ENCODE peak calls at places on chromosomes 13 and 19, in four cellular contexts. B is effector memory CD4-positive, alpha-beta T cell; T is cardiac fibroblast; C is esophagus squamous epithelium. V is an unnamed sample.

GRCh38 chr19:47994209-47994802 is at the start of gene ELSPBP1:
- DNase-seq in C (no peak), T (no peak), B (no peak), V (no peak)

GRCh38 chr13:32150794-32151193 is 119.2 kb downstream of the FRY start:
- DNase-seq in C (no peak), B (no peak), T (peak), V (no peak)

GRCh38 chr19:36528194-36528920 is at the start of gene ZNF260:
- DNase-seq in T (peak), B (peak), C (peak), V (peak)

GRCh38 chr13:103288114-103288513 is 221.9 kb upstream of the SLC10A2 start:
- DNase-seq in C (no peak), T (peak), B (no peak), V (no peak)

GRCh38 chr19:47651132-47651531 is 42.2 kb downstream of the BICRA start:
- DNase-seq in C (no peak), T (no peak), B (no peak), V (no peak)

GRCh38 chr19:54418030-54418929 is 3.0 kb downstream of the TTYH1 start:
- DNase-seq in T (peak), B (no peak), C (no peak), V (no peak)

GRCh38 chr19:2365201-2365970 is 5.3 kb downstream of the TMPRSS9 start:
- DNase-seq in C (no peak), T (no peak), B (no peak), V (no peak)

GRCh38 chr13:29210676-29211075 is 384.8 kb downstream of the SLC7A1 start:
- DNase-seq in C (no peak), B (no peak), T (no peak), V (no peak)

GRCh38 chr13:35475131-35475959 is 1.1 kb downstream of the MAB21L1 start:
- DNase-seq in C (no peak), B (no peak), T (peak), V (no peak)

GRCh38 chr13:25905411-25906010 is 146.3 kb downstream of the SHISA2 start:
- DNase-seq in B (no peak), T (no peak), C (no peak), V (no peak)

GRCh38 chr19:19420570-19421301 is 15.3 kb downstream of the GATAD2A start:
- DNase-seq in C (no peak), T (no peak), B (peak), V (peak)

GRCh38 chr19:6772028-6772865 is at the start of gene VAV1:
- DNase-seq in C (peak), T (no peak), B (peak), V (peak)

GRCh38 chr13:66344770-66345367 is 885.3 kb downstream of the PCDH9 start:
- DNase-seq in C (no peak), B (no peak), T (no peak), V (no peak)

GRCh38 chr19:51096473-51097165 is 11.6 kb downstream of the CTU1 start:
- DNase-seq in T (peak), B (no peak), C (no peak), V (no peak)

GRCh38 chr13:48400820-48401219 is 12.1 kb downstream of the LPAR6 start:
- DNase-seq in T (peak), B (no peak), C (no peak), V (no peak)

GRCh38 chr19:49807888-49808675 is 5.0 kb downstream of the FUZ start:
- DNase-seq in C (no peak), B (no peak), T (no peak), V (no peak)

GRCh38 chr19:43078311-43078710 is 4.2 kb downstream of the PSG2 start:
- DNase-seq in T (peak), C (no peak), B (no peak), V (no peak)

GRCh38 chr19:1244693-1245451 is 3.3 kb downstream of the ATP5F1D start:
- DNase-seq in C (no peak), B (no peak), T (no peak), V (no peak)

GRCh38 chr19:39411006-39411831 is 1.2 kb upstream of the PLEKHG2 start:
- DNase-seq in C (no peak), T (no peak), B (peak), V (no peak)

GRCh38 chr13:30142502-30143211 is 164.7 kb downstream of the KATNAL1 start:
- DNase-seq in B (no peak), C (no peak), T (peak), V (no peak)

GRCh38 chr13:107322228-107322627 is 754.3 kb upstream of the ARGLU1 start:
- DNase-seq in B (no peak), C (no peak), T (no peak), V (no peak)

GRCh38 chr13:79281335-79281734 is 124.7 kb downstream of the RBM26 start:
- DNase-seq in B (no peak), T (no peak), C (no peak), V (no peak)

GRCh38 chr19:1882089-1882785 is 3.1 kb downstream of the ABHD17A start:
- DNase-seq in B (peak), C (no peak), T (no peak), V (peak)

GRCh38 chr19:49570138-49570856 is 10.1 kb downstream of the NOSIP start:
- DNase-seq in B (peak), C (no peak), T (peak), V (peak)

GRCh38 chr13:35690546-35690945 is 214.1 kb upstream of the MAB21L1 start:
- DNase-seq in B (no peak), C (no peak), T (peak), V (no peak)

GRCh38 chr19:42295831-42296525 is 6.0 kb upstream of the PRR19 start:
- DNase-seq in C (no peak), B (peak), T (peak), V (no peak)

GRCh38 chr13:34361528-34361927 is 543.6 kb downstream of the RFC3 start:
- DNase-seq in T (no peak), C (no peak), B (no peak), V (no peak)

GRCh38 chr19:53947624-53948023 is 15.1 kb upstream of the CACNG8 start:
- DNase-seq in B (no peak), C (no peak), T (peak), V (no peak)

DNA sequence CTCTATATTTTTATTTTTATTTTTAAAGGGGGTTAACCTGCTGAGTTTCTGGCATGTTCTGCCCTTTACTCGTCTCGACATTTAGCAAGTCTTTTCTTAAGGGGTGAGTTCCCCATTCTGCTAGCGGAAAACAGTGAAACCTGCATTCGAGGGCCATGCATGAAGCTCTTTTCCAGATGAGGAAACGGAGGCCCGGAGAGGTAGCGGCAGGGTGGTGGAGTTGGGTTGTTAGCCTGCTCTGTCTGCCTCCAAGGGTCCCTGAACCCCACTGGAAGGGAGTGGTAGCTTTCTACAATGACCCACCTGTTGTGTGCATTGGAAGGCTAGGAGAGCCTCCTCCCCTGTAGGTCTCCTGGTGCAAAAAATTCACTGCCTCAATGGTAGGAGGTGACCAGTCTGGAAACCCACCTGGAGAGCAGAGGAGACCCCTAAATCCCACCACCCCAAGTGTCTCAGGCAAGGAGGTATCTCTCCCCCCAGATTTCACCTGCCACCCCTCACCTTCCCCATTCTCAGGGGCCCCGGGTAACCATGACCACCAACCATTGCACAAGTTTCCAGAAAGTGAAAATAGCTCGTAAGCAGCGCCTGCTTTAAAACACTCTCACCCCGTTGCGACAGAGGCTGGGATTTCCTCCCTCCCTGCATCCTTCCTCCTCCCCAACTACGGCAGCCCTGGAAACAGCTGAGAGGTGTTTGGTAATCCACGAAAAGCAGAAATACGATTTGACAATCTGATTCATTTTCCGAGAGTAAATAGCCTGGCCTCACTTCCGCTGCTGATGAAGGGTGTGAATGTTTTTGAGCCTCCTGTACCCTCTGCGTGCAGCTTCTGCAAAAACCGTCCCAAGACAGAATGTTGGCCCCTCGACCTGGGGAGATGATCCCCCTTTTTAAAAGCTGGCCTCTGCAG is 3.5 kb downstream of the KLF2 start:
- DNase-seq in B (peak), C (no peak), T (peak), V (no peak)
- H3K4me3 ChIP-seq in B (peak), C (peak), T (peak), V (peak)

GRCh38 chr19:12833747-12834417 is 497 bp downstream of the RTBDN start:
- DNase-seq in T (no peak), B (peak), C (no peak), V (no peak)
- H3K4me3 ChIP-seq in T (peak), B (peak), C (peak), V (peak)

DNA sequence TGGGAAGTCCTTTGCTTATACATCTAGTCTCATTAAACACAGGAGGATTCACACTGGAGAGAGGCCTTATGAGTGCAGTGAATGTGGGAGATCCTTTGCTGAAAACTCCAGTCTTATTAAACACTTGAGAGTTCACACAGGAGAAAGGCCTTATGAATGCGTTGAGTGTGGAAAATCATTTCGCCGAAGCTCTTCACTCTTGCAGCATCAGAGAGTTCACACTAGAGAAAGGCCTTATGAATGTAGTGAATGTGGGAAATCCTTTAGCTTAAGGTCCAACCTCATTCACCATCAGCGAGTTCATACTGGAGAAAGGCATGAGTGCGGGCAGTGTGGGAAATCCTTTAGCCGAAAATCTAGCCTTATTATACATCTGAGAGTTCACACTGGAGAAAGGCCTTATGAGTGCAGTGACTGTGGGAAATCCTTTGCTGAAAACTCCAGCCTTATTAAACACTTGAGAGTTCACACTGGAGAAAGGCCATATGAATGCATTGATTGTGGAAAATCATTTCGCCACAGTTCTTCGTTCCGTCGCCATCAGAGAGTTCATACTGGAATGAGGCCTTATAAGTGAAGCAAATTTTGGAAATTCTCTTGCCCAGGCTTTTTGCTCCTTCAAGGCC is 9.9 kb downstream of the ZNF586 start:
- DNase-seq in B (no peak), T (no peak), C (no peak), V (no peak)
- H3K4me3 ChIP-seq in B (no peak), T (no peak), C (no peak), V (no peak)

GRCh38 chr19:14003279-14004051 is 2.7 kb downstream of the RFX1 start:
- DNase-seq in C (no peak), T (no peak), B (no peak), V (no peak)
- H3K4me3 ChIP-seq in C (no peak), T (no peak), B (no peak), V (peak)

DNA sequence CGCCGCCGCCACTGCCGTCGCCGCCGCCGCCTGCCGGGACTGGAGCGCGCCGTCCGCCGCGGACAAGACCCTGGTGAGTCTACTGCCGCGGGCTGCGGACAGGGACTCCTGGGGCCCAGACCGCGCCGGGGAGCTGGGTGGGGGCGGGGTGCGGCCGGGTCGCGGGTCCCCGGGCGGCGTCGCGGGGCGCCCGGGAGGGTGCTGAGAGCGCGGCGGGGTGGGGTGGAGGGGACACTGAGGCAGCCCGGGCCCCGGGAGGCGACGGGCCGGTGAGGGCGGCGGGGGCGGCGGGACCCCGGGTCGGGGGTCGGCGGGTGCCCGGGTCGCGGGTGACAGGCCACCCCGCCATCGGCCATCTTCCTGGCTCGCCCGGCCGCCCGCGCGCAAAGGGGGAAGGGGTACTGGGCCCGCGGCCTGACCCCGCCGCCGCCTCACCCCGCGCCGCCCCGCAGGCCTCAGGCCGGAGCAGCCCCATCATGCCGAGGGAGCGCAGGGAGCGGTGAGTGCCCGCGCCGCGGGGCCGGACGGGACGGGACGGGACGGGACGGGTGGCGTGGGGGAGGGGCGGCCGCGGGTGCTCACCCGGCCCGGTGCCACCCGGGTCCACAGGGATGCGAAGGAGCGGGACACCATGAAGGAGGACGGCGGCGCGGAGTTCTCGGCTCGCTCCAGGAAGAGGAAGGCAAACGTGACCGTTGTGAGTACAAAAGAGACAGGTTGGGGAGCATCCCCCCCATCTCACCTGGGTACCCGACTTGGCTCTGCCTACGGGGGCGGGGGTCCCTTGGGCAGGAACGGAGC is 489 bp downstream of the CCNE1 start:
- DNase-seq in B (no peak), T (no peak), C (no peak), V (no peak)
- H3K4me3 ChIP-seq in B (peak), T (peak), C (peak), V (peak)

DNA sequence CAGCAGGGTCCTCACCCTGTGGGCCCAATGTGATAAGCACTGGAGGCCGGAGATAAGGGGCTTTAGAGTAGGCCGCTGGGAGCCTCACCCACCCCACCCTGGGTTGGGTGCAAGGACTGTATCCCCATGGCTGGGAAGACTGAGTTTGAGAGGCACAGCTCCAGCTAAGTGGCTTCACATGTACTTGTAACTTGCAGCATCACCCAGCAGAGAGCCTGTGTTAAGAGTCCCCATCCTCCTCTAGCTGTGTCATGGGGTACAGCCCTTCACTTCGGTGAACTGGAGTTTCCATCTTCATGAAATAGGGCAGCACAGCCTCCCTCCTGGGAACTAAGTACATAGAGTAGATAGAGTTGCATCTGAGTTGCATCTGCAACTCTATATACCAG is 1.3 kb downstream of the PRDX2 start:
- DNase-seq in T (no peak), B (no peak), C (no peak), V (no peak)
- H3K4me3 ChIP-seq in T (no peak), B (peak), C (peak), V (no peak)

GRCh38 chr19:46350029-46350757 is 3.3 kb downstream of the PPP5C start:
- DNase-seq in T (no peak), C (no peak), B (no peak), V (no peak)

GRCh38 chr19:46349311-46349993 is 2.6 kb downstream of the PPP5C start:
- DNase-seq in T (no peak), C (no peak), B (no peak), V (no peak)

GRCh38 chr19:46346821-46347571 is at the start of gene PPP5C:
- DNase-seq in T (peak), B (peak), C (peak), V (peak)

GRCh38 chr19:46347572-46347883 is 641 bp downstream of the PPP5C start:
- DNase-seq in B (no peak), C (no peak), T (no peak), V (no peak)

DNA sequence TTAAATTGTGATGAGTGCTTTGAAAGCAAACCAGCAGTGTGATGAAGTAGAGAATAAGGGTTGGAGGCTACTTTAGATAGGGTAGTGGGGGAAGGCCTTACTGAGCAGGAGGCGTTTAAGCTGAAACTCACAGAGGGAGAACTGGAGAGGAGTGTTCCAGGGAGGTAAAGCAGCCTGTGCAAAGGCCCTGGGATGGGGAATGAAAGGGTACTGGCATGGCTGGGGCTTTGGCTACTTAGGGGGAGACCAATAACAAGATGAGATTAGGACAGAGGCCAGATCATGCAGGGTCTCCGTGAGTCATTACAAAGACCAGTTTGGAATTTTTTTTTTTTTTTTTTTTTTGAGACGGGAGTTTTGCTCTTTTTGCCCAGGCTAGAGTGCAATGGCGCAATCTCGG is 1.1 kb downstream of the PPP5C start:
- DNase-seq in B (no peak), T (no peak), C (no peak), V (no peak)
- H3K4me3 ChIP-seq in B (no peak), T (no peak), C (peak), V (peak)

GRCh38 chr19:17526922-17527321 is 15.5 kb downstream of the PGLS start:
- DNase-seq in T (no peak), B (no peak), C (peak), V (peak)
- H3K4me3 ChIP-seq in T (no peak), B (no peak), C (no peak), V (no peak)

GRCh38 chr19:17604372-17605025 is 49.0 kb downstream of the COLGALT1 start:
- DNase-seq in T (no peak), C (no peak), B (no peak), V (no peak)

GRCh38 chr19:17605761-17606745 is 50.6 kb downstream of the COLGALT1 start:
- DNase-seq in C (peak), T (peak), B (peak), V (peak)

GRCh38 chr19:17606786-17607185 is 51.3 kb downstream of the COLGALT1 start:
- DNase-seq in B (no peak), C (no peak), T (no peak), V (no peak)

GRCh38 chr19:17602872-17603552 is 47.6 kb downstream of the COLGALT1 start:
- DNase-seq in B (no peak), C (no peak), T (no peak), V (no peak)

DNA sequence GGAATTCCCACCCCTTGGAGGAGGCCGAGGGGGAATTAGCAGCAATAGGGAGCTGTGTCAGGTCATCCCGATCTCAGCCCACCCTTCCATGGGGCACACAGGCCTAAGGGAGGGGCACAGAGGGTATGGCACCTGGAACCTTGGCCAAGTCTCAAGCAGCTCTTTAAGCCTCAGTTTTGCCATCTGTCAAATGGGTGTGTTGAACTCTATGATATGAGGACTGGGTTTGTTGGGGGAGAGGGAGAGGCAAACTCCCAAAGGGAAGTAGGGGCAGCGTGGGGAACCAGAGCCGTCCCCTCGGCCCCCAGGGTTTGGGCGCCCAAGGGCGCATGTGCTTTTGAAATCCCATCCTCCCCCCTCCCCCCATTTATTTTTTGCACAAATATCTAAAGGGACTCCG is 49.7 kb downstream of the COLGALT1 start:
- DNase-seq in T (no peak), B (no peak), C (no peak), V (no peak)
- H3K4me3 ChIP-seq in T (no peak), B (no peak), C (no peak), V (peak)

GRCh38 chr13:46641274-46642081 is 88.5 kb downstream of the LRCH1 start:
- DNase-seq in C (no peak), T (peak), B (no peak), V (no peak)
- H3K4me3 ChIP-seq in C (no peak), T (peak), B (no peak), V (no peak)

V was measured in Jurkat, Clone E6-1.